ENCODE peak calls at places on chromosomes 16 and 17, in ten cellular contexts. L is AG09319, M is endothelial cell, X is progenitor cell of endocrine pancreas, R is mucosa of descending colon, S is cardiac fibroblast, C is AG09309, P is HFFc6, B is GM12865, J is Calu3. W is an unnamed sample.
A peak's percentile ranks its signal among the peaks of the same experiment; 100 is the strongest.

GRCh38 chr17:21129023-21129681 is 2.4 kb downstream of the DHRS7B start:
- DNase-seq in M (peak; percentile 34), B (no peak), J (peak; percentile 29), R (no peak), S (peak; percentile 79), X (no peak), L (no peak), C (no peak), P (peak; percentile 52), W (no peak)

GRCh38 chr17:31598388-31598760 is 206.9 kb downstream of the RAB11FIP4 start:
- DNase-seq in S (no peak), M (no peak), R (no peak), J (no peak), L (no peak), X (no peak), P (no peak), B (no peak), C (no peak), W (no peak)

GRCh38 chr17:75516619-75517276 is 420 bp downstream of the TSEN54 start:
- DNase-seq in M (peak; percentile 40), B (peak; percentile 42), J (no peak), X (peak; percentile 53), C (no peak), R (peak; percentile 72), S (peak; percentile 49), L (no peak), P (no peak), W (peak; percentile 42)

GRCh38 chr17:48100591-48101011 is 677 bp downstream of the CBX1 start:
- DNase-seq in R (peak; percentile 68), J (peak; percentile 74), L (no peak), M (peak; percentile 35), S (peak; percentile 64), P (peak; percentile 35), X (peak; percentile 34), B (no peak), C (no peak), W (no peak)

GRCh38 chr17:83173997-83174858 is 94.8 kb downstream of the METRNL start:
- DNase-seq in B (peak; percentile 85), P (no peak), L (peak; percentile 73), M (no peak), J (no peak), C (no peak), X (no peak), S (peak; percentile 36), R (no peak), W (peak; percentile 6)

GRCh38 chr17:3531266-3532101 is 26.1 kb downstream of the TRPV3 start:
- DNase-seq in M (no peak), J (no peak), B (no peak), P (no peak), C (no peak), L (no peak), X (no peak), S (no peak), R (peak; percentile 12), W (no peak)

GRCh38 chr16:23962001-23962400 is 126.2 kb downstream of the PRKCB start:
- DNase-seq in L (no peak), M (no peak), B (no peak), P (no peak), J (no peak), C (no peak), X (no peak), R (no peak), S (no peak), W (no peak)

GRCh38 chr16:85485379-85485778 is 127.7 kb upstream of the GSE1 start:
- DNase-seq in M (no peak), P (no peak), R (no peak), C (no peak), S (no peak), L (no peak), J (no peak), X (no peak), B (no peak), W (no peak)

GRCh38 chr17:35596530-35597233 is 9.6 kb downstream of the AP2B1 start:
- DNase-seq in C (no peak), P (no peak), R (no peak), S (no peak), X (no peak), J (no peak), M (peak; percentile 69), L (no peak), B (no peak), W (no peak)

GRCh38 chr16:53055603-53056527 is 1.1 kb downstream of the CHD9 start:
- DNase-seq in C (peak; percentile 20), S (peak; percentile 92), J (peak; percentile 37), B (peak; percentile 71), L (peak; percentile 39), X (no peak), M (peak; percentile 37), R (no peak), P (peak; percentile 69), W (no peak)

GRCh38 chr16:71540-72341 is 690 bp downstream of the RHBDF1 start:
- DNase-seq in J (peak; percentile 86), C (no peak), S (peak; percentile 69), X (no peak), L (no peak), M (peak; percentile 51), B (no peak), P (peak; percentile 70), R (peak; percentile 75), W (no peak)

GRCh38 chr17:16922386-16923096 is 49.4 kb downstream of the TNFRSF13B start:
- DNase-seq in P (no peak), C (no peak), R (no peak), L (no peak), B (no peak), M (no peak), J (no peak), S (no peak), X (no peak), W (no peak)

GRCh38 chr16:13231365-13231764 is 330.0 kb downstream of the SHISA9 start:
- DNase-seq in P (no peak), R (no peak), X (no peak), L (no peak), C (no peak), B (no peak), S (no peak), M (no peak), J (no peak), W (no peak)

GRCh38 chr16:69217433-69217832 is 30.5 kb downstream of the SNTB2 start:
- DNase-seq in B (no peak), X (no peak), C (no peak), L (no peak), S (peak; percentile 43), R (no peak), M (no peak), P (peak; percentile 50), J (peak; percentile 1), W (no peak)

GRCh38 chr16:11857161-11857560 is 5.8 kb upstream of the RSL1D1 start:
- DNase-seq in J (no peak), M (no peak), B (no peak), P (peak; percentile 62), C (no peak), X (no peak), S (no peak), L (no peak), R (no peak), W (no peak)

GRCh38 chr16:35516971-35517370 is 2057.6 kb downstream of the TP53TG3F start:
- DNase-seq in S (no peak), J (no peak), R (no peak), M (no peak), L (no peak), X (no peak), B (no peak), C (no peak), P (no peak), W (no peak)

GRCh38 chr16:81487301-81487720 is 42.7 kb downstream of the CMIP start:
- DNase-seq in J (no peak), S (peak; percentile 43), X (no peak), B (no peak), C (no peak), M (no peak), L (no peak), P (no peak), R (peak; percentile 17), W (no peak)

GRCh38 chr17:2563543-2563942 is 29.9 kb upstream of the PAFAH1B1 start:
- DNase-seq in J (no peak), L (no peak), B (no peak), M (no peak), X (no peak), S (no peak), R (no peak), C (no peak), P (no peak), W (no peak)

GRCh38 chr16:79392081-79392480 is 208.5 kb downstream of the MAF start:
- DNase-seq in L (no peak), R (no peak), P (no peak), J (no peak), B (no peak), M (no peak), S (no peak), C (no peak), X (no peak), W (no peak)
- TF ChIP-seq CTCF in L (no peak), R (no peak), P (no peak), J (no peak), B (no peak), M (no peak), S (no peak), C (no peak), X (no peak), W (peak; percentile 16)

DNA sequence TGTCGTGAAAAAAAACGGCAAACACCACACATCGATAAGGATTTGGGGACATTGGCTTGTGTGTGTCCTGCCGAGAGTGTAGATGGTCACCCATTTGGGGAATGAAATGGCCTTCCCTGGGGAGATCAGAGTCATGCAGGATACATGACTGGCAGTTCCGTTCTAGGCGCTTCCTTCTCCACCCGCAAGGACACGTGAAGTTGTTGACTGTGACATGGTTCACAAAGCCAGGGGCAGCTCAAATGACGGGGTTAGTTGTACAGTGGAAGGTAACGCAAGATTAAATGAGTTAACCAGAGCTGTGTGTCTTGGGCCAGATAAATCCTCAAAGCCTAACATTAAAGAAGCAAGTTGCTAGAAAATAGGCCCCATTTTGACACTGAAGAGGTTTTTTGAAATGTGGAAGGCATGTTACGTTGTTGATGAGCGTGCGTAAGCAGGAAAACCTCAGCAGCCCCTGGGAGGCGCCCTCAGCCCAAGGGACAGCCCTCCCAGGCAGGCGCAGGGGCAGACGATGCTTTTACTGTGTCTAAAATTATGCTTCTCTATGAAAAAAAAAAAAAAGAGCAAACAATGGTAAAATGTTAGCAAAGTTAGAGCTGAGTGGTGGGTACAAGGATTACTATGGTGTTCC is 35.9 kb upstream of the CHMP6 start:
- DNase-seq in M (no peak), X (no peak), P (no peak), S (no peak), J (no peak), R (peak; percentile 8), B (no peak), C (no peak), L (no peak), W (no peak)
- TF ChIP-seq CTCF in M (no peak), X (no peak), P (no peak), S (no peak), J (no peak), R (no peak), B (no peak), C (no peak), L (no peak), W (no peak)

GRCh38 chr17:19022747-19023146 is 18.2 kb upstream of the FAM83G start:
- DNase-seq in C (no peak), X (no peak), J (no peak), M (no peak), B (no peak), R (peak; percentile 18), L (no peak), S (no peak), P (no peak), W (no peak)
- TF ChIP-seq CTCF in C (no peak), X (no peak), J (no peak), M (no peak), B (no peak), R (no peak), L (no peak), S (no peak), P (no peak), W (no peak)

GRCh38 chr17:69335018-69335417 is 8.1 kb upstream of the ABCA5 start:
- DNase-seq in J (no peak), P (peak; percentile 8), M (no peak), B (peak; percentile 47), C (no peak), R (no peak), L (no peak), S (peak; percentile 66), X (no peak), W (no peak)
- TF ChIP-seq CTCF in J (no peak), P (peak; percentile 66), M (no peak), B (peak; percentile 25), C (peak; percentile 34), R (peak; percentile 20), L (peak; percentile 51), S (peak; percentile 47), X (peak; percentile 47), W (no peak)

W was measured in natural killer cell.